ENCODE peak calls at places on chromosomes 2 and 18, in eight cellular contexts. O is Calu3, D is activated gamma-delta T cell treated with Interleukin-2 at 50 U/mL for 16 hours, I is activated T-cell treated with anti-CD3 and anti-CD28 coated beads for 1 hour, P is AG09319, L is psoas muscle, K is aorta, V is left lobe of liver. N is an unnamed sample.

GRCh38 chr2:164903944-164904343 is 51.4 kb downstream of the SLC38A11 start:
- DNase-seq in O (peak), D (no peak), I (no peak), P (no peak), L (no peak), K (no peak), V (no peak), N (no peak)

GRCh38 chr18:76496200-76496890 is 1.3 kb upstream of the ZNF516 start:
- DNase-seq in O (peak), D (peak), I (peak), P (no peak), L (peak), K (peak), V (peak), N (peak)

GRCh38 chr2:205769879-205770278 is 87.6 kb downstream of the NRP2 start:
- DNase-seq in O (no peak), D (no peak), I (no peak), P (no peak), L (no peak), K (no peak), V (no peak), N (peak)

GRCh38 chr2:102619414-102620319 is at the start of gene SLC9A2:
- DNase-seq in O (peak), D (no peak), I (no peak), P (no peak), L (peak), K (no peak), V (peak), N (no peak)

GRCh38 chr2:37780097-37780676 is 108.7 kb upstream of the CDC42EP3 start:
- DNase-seq in O (no peak), D (no peak), I (no peak), P (no peak), L (no peak), K (no peak), V (no peak), N (peak)

GRCh38 chr2:63764630-63765029 is 77.1 kb upstream of the UGP2 start:
- DNase-seq in O (no peak), D (no peak), I (no peak), P (no peak), L (no peak), K (no peak), V (no peak), N (no peak)

GRCh38 chr2:30262716-30263309 is 31.5 kb downstream of the LBH start:
- DNase-seq in O (no peak), D (no peak), I (no peak), P (no peak), L (no peak), K (no peak), V (peak), N (no peak)

GRCh38 chr2:86297382-86298147 is 39.9 kb downstream of the REEP1 start:
- DNase-seq in O (no peak), D (no peak), I (no peak), P (no peak), L (no peak), K (no peak), V (no peak), N (peak)

GRCh38 chr2:25294573-25295462 is 46.9 kb downstream of the DNMT3A start:
- DNase-seq in O (peak), D (peak), I (peak), P (no peak), L (peak), K (peak), V (no peak), N (peak)

GRCh38 chr2:40131061-40131704 is 320.7 kb downstream of the SLC8A1 start:
- DNase-seq in O (no peak), D (no peak), I (no peak), P (no peak), L (no peak), K (no peak), V (no peak), N (no peak)

GRCh38 chr2:96532641-96533291 is 3.8 kb upstream of the ARID5A start:
- DNase-seq in O (no peak), D (no peak), I (no peak), P (no peak), L (peak), K (no peak), V (no peak), N (no peak)

GRCh38 chr2:6648656-6649247 is 217.0 kb downstream of the CMPK2 start:
- DNase-seq in O (no peak), D (no peak), I (no peak), P (no peak), L (no peak), K (no peak), V (no peak), N (no peak)

GRCh38 chr2:96114903-96115581 is 1.3 kb downstream of the ADRA2B start:
- DNase-seq in O (no peak), D (no peak), I (no peak), P (no peak), L (no peak), K (peak), V (no peak), N (no peak)

GRCh38 chr2:97761192-97761591 is 47.8 kb downstream of the ZAP70 start:
- DNase-seq in O (no peak), D (peak), I (peak), P (no peak), L (no peak), K (no peak), V (no peak), N (no peak)

GRCh38 chr2:9110893-9111569 is 95.6 kb upstream of the ASAP2 start:
- DNase-seq in O (peak), D (no peak), I (no peak), P (no peak), L (no peak), K (no peak), V (no peak), N (peak)

GRCh38 chr2:219765236-219765635 is 137.8 kb downstream of the SLC4A3 start:
- DNase-seq in O (no peak), D (no peak), I (no peak), P (no peak), L (no peak), K (no peak), V (no peak), N (no peak)

GRCh38 chr2:42864222-42864621 is 71.8 kb upstream of the HAAO start:
- DNase-seq in O (no peak), D (no peak), I (no peak), P (no peak), L (no peak), K (no peak), V (no peak), N (no peak)

GRCh38 chr18:50749421-50749820 is 70.4 kb downstream of the MRO start:
- DNase-seq in O (no peak), D (no peak), I (no peak), P (no peak), L (no peak), K (no peak), V (no peak), N (no peak)

GRCh38 chr2:231991664-231992063 is 30.2 kb downstream of the DIS3L2 start:
- DNase-seq in O (no peak), D (no peak), I (no peak), P (no peak), L (no peak), K (no peak), V (no peak), N (peak)

GRCh38 chr2:70009776-70010175 is 48.3 kb upstream of the ASPRV1 start:
- DNase-seq in O (no peak), D (no peak), I (no peak), P (no peak), L (no peak), K (no peak), V (no peak), N (no peak)

GRCh38 chr2:105327690-105328089 is 1.8 kb downstream of the TGFBRAP1 start:
- DNase-seq in O (peak), D (no peak), I (no peak), P (no peak), L (no peak), K (no peak), V (no peak), N (peak)

GRCh38 chr2:43071629-43072550 is 154.5 kb downstream of the ZFP36L2 start:
- DNase-seq in O (no peak), D (no peak), I (no peak), P (no peak), L (peak), K (peak), V (no peak), N (no peak)

GRCh38 chr2:60414731-60415130 is 138.7 kb downstream of the BCL11A start:
- DNase-seq in O (no peak), D (no peak), I (no peak), P (no peak), L (no peak), K (no peak), V (no peak), N (peak)

GRCh38 chr2:163667064-163667887 is 68.5 kb downstream of the FIGN start:
- DNase-seq in O (no peak), D (no peak), I (no peak), P (peak), L (no peak), K (peak), V (no peak), N (peak)

GRCh38 chr2:112666764-112667122 is 21.0 kb downstream of the SLC20A1 start:
- DNase-seq in O (no peak), D (no peak), I (no peak), P (no peak), L (no peak), K (no peak), V (no peak), N (no peak)

GRCh38 chr2:71074893-71075292 is 6.4 kb downstream of the NAGK start:
- DNase-seq in O (no peak), D (no peak), I (no peak), P (no peak), L (no peak), K (no peak), V (no peak), N (no peak)

GRCh38 chr2:3399829-3400228 is 20.3 kb downstream of the TRAPPC12 start:
- DNase-seq in O (no peak), D (no peak), I (no peak), P (no peak), L (peak), K (no peak), V (no peak), N (no peak)

GRCh38 chr18:50009772-50010171 is 185.2 kb downstream of the MYO5B start:
- DNase-seq in O (peak), D (peak), I (peak), P (no peak), L (no peak), K (peak), V (peak), N (peak)

GRCh38 chr2:209577376-209578357 is 153.8 kb downstream of the MAP2 start:
- DNase-seq in O (peak), D (no peak), I (no peak), P (no peak), L (no peak), K (no peak), V (no peak), N (peak)

GRCh38 chr18:13433685-13434084 is 215.1 kb downstream of the LDLRAD4 start:
- DNase-seq in O (no peak), D (no peak), I (no peak), P (no peak), L (no peak), K (no peak), V (no peak), N (no peak)

GRCh38 chr2:128278979-128279378 is 39.7 kb downstream of the HS6ST1 start:
- DNase-seq in O (no peak), D (no peak), I (no peak), P (no peak), L (peak), K (peak), V (peak), N (no peak)

GRCh38 chr2:193240752-193241151 is 1046.0 kb upstream of the TMEFF2 start:
- DNase-seq in O (no peak), D (no peak), I (no peak), P (no peak), L (no peak), K (no peak), V (no peak), N (no peak)

GRCh38 chr2:239184179-239184578 is 216.6 kb downstream of the HDAC4 start:
- DNase-seq in O (no peak), D (no peak), I (no peak), P (no peak), L (no peak), K (no peak), V (peak), N (no peak)